ENCODE peak calls at places on chromosomes 13 and 19, in five cellular contexts. One of them, this sample, is unnamed.

GRCh38 chr13:44054525-44054924 is 174.8 kb downstream of the LACC1 start:
- DNase-seq in left colon: no peak
- DNase-seq in bronchial epithelial cell: no peak
- DNase-seq in activated T-helper 1 cell treated with anti-CD3 and anti-CD28 coated beads, Interleukin-2, amount 50 U/mL, for 16 hours: no peak
- DNase-seq in activated CD8-positive, alpha-beta T cell treated with anti-CD3 and anti-CD28 coated beads for 36 hours: no peak
- DNase-seq in this sample: no peak

GRCh38 chr13:44669534-44669933 is 93.4 kb upstream of the TSC22D1 start:
- DNase-seq in activated T-helper 1 cell treated with anti-CD3 and anti-CD28 coated beads, Interleukin-2, amount 50 U/mL, for 16 hours: no peak
- DNase-seq in bronchial epithelial cell: no peak
- DNase-seq in activated CD8-positive, alpha-beta T cell treated with anti-CD3 and anti-CD28 coated beads for 36 hours: no peak
- DNase-seq in left colon: no peak
- DNase-seq in this sample: no peak

GRCh38 chr13:65606622-65607021 is 1623.5 kb downstream of the PCDH9 start:
- DNase-seq in bronchial epithelial cell: no peak
- DNase-seq in left colon: no peak
- DNase-seq in activated T-helper 1 cell treated with anti-CD3 and anti-CD28 coated beads, Interleukin-2, amount 50 U/mL, for 16 hours: no peak
- DNase-seq in activated CD8-positive, alpha-beta T cell treated with anti-CD3 and anti-CD28 coated beads for 36 hours: no peak
- DNase-seq in this sample: no peak

GRCh38 chr13:73195091-73195490 is 136.3 kb downstream of the KLF5 start:
- DNase-seq in bronchial epithelial cell: peak
- DNase-seq in left colon: no peak
- DNase-seq in activated CD8-positive, alpha-beta T cell treated with anti-CD3 and anti-CD28 coated beads for 36 hours: no peak
- DNase-seq in activated T-helper 1 cell treated with anti-CD3 and anti-CD28 coated beads, Interleukin-2, amount 50 U/mL, for 16 hours: no peak
- DNase-seq in this sample: no peak

GRCh38 chr13:109072505-109072904 is 443.1 kb downstream of the MYO16 start:
- DNase-seq in left colon: no peak
- DNase-seq in activated T-helper 1 cell treated with anti-CD3 and anti-CD28 coated beads, Interleukin-2, amount 50 U/mL, for 16 hours: no peak
- DNase-seq in activated CD8-positive, alpha-beta T cell treated with anti-CD3 and anti-CD28 coated beads for 36 hours: no peak
- DNase-seq in bronchial epithelial cell: no peak
- DNase-seq in this sample: no peak

GRCh38 chr13:110233181-110233641 is 73.7 kb downstream of the COL4A1 start:
- DNase-seq in activated CD8-positive, alpha-beta T cell treated with anti-CD3 and anti-CD28 coated beads for 36 hours: no peak
- DNase-seq in bronchial epithelial cell: no peak
- DNase-seq in left colon: no peak
- DNase-seq in activated T-helper 1 cell treated with anti-CD3 and anti-CD28 coated beads, Interleukin-2, amount 50 U/mL, for 16 hours: no peak
- DNase-seq in this sample: no peak

GRCh38 chr13:110559429-110559943 is 2.0 kb downstream of the RAB20 start:
- DNase-seq in left colon: peak
- DNase-seq in activated CD8-positive, alpha-beta T cell treated with anti-CD3 and anti-CD28 coated beads for 36 hours: no peak
- DNase-seq in activated T-helper 1 cell treated with anti-CD3 and anti-CD28 coated beads, Interleukin-2, amount 50 U/mL, for 16 hours: no peak
- DNase-seq in bronchial epithelial cell: peak
- DNase-seq in this sample: no peak

GRCh38 chr13:101490400-101491015 is 38.0 kb downstream of the ITGBL1 start:
- DNase-seq in left colon: no peak
- DNase-seq in activated CD8-positive, alpha-beta T cell treated with anti-CD3 and anti-CD28 coated beads for 36 hours: no peak
- DNase-seq in bronchial epithelial cell: peak
- DNase-seq in activated T-helper 1 cell treated with anti-CD3 and anti-CD28 coated beads, Interleukin-2, amount 50 U/mL, for 16 hours: no peak
- DNase-seq in this sample: no peak

GRCh38 chr13:81821259-81821658 is 1480.3 kb upstream of the SPRY2 start:
- DNase-seq in activated CD8-positive, alpha-beta T cell treated with anti-CD3 and anti-CD28 coated beads for 36 hours: no peak
- DNase-seq in left colon: no peak
- DNase-seq in bronchial epithelial cell: no peak
- DNase-seq in activated T-helper 1 cell treated with anti-CD3 and anti-CD28 coated beads, Interleukin-2, amount 50 U/mL, for 16 hours: no peak
- DNase-seq in this sample: no peak

GRCh38 chr13:43493496-43494000 is 293.2 kb downstream of the ENOX1 start:
- DNase-seq in left colon: no peak
- DNase-seq in activated T-helper 1 cell treated with anti-CD3 and anti-CD28 coated beads, Interleukin-2, amount 50 U/mL, for 16 hours: no peak
- DNase-seq in activated CD8-positive, alpha-beta T cell treated with anti-CD3 and anti-CD28 coated beads for 36 hours: no peak
- DNase-seq in bronchial epithelial cell: peak
- DNase-seq in this sample: no peak

GRCh38 chr19:28076628-28077027 is 1136.3 kb downstream of the UQCRFS1 start:
- DNase-seq in bronchial epithelial cell: no peak
- DNase-seq in left colon: no peak
- DNase-seq in activated CD8-positive, alpha-beta T cell treated with anti-CD3 and anti-CD28 coated beads for 36 hours: no peak
- DNase-seq in activated T-helper 1 cell treated with anti-CD3 and anti-CD28 coated beads, Interleukin-2, amount 50 U/mL, for 16 hours: no peak
- DNase-seq in this sample: no peak

This sample was measured in effector CD4-positive, alpha-beta T cell.